ENCODE peak calls at places on chromosomes 13 and 19, in eight cellular contexts. L is foreskin keratinocyte; H is HCEC 1CT; Z is epithelial cell of proximal tubule; W is heart right ventricle; Y is CD4-positive, alpha-beta T cell; C is head of caudate nucleus; V is LoVo. T is an unnamed sample.

GRCh38 chr13:101360525-101360924 is 55.8 kb downstream of the NALCN start:
- DNase-seq in L (no peak), Z (no peak), W (no peak), V (no peak), C (no peak), Y (no peak), H (no peak), T (no peak)

GRCh38 chr13:52599037-52599852 is 43.0 kb upstream of the HNRNPA1L2 start:
- DNase-seq in Z (no peak), V (no peak), H (peak; percentile 36), Y (no peak), C (no peak), L (peak; percentile 55), W (no peak), T (peak; percentile 73)

GRCh38 chr13:99028890-99029289 is 51.0 kb upstream of the DOCK9 start:
- DNase-seq in Z (no peak), L (no peak), Y (no peak), W (no peak), C (no peak), V (no peak), H (peak; percentile 18), T (no peak)

GRCh38 chr13:90414691-90415596 is 932.5 kb upstream of the MIR17HG start:
- DNase-seq in C (no peak), Z (peak; percentile 30), L (peak; percentile 51), Y (no peak), W (no peak), H (peak; percentile 76), V (peak; percentile 2), T (peak; percentile 82)

GRCh38 chr19:6458695-6459355 is 767 bp downstream of the SLC25A23 start:
- DNase-seq in Z (no peak), W (no peak), H (no peak), V (peak; percentile 13), C (no peak), L (no peak), Y (no peak), T (no peak)

GRCh38 chr19:47447470-47448359 is 24.0 kb downstream of the SLC8A2 start:
- DNase-seq in V (no peak), W (peak; percentile 36), Y (no peak), L (peak; percentile 31), Z (no peak), C (no peak), H (no peak), T (no peak)

GRCh38 chr19:18029617-18030338 is 21.8 kb downstream of the ARRDC2 start:
- DNase-seq in V (peak; percentile 88), C (peak; percentile 66), Z (no peak), H (peak; percentile 10), L (no peak), W (no peak), Y (no peak), T (peak; percentile 88)

GRCh38 chr19:30788105-30788765 is 416.1 kb downstream of the ZNF536 start:
- DNase-seq in L (no peak), Y (no peak), W (no peak), H (no peak), C (no peak), V (no peak), Z (no peak), T (no peak)

GRCh38 chr19:47765522-47766358 is 12.8 kb upstream of the SELENOW start:
- DNase-seq in W (peak; percentile 80), Z (no peak), Y (peak; percentile 30), L (no peak), C (peak; percentile 74), V (peak; percentile 41), H (peak; percentile 38), T (peak; percentile 24)

GRCh38 chr19:39083599-39083982 is 577 bp upstream of the ACP7 start:
- DNase-seq in Z (no peak), C (no peak), L (no peak), W (no peak), V (no peak), H (no peak), Y (no peak), T (no peak)

GRCh38 chr19:55251296-55252081 is 7.3 kb downstream of the PPP6R1 start:
- DNase-seq in H (no peak), L (no peak), Y (no peak), Z (no peak), C (no peak), W (no peak), V (no peak), T (no peak)

GRCh38 chr13:113410472-113411201 is 42.7 kb downstream of the ADPRHL1 start:
- DNase-seq in V (peak; percentile 81), H (peak; percentile 72), W (no peak), C (no peak), L (no peak), Y (no peak), Z (peak; percentile 25), T (no peak)

GRCh38 chr13:113997845-113998751 is 24.2 kb upstream of the C13orf46 start:
- DNase-seq in Z (no peak), V (no peak), Y (no peak), H (no peak), C (no peak), L (no peak), W (peak; percentile 59), T (no peak)

GRCh38 chr13:37202264-37202663 is 96.8 kb upstream of the CSNK1A1L start:
- DNase-seq in Z (no peak), W (no peak), H (peak; percentile 60), Y (no peak), L (no peak), V (no peak), C (no peak), T (no peak)

GRCh38 chr19:46950526-46951235 is 69.0 kb upstream of the NPAS1 start:
- DNase-seq in C (no peak), Z (no peak), W (no peak), Y (no peak), V (peak; percentile 8), H (no peak), L (no peak), T (no peak)

GRCh38 chr19:11200015-11200574 is 2.8 kb upstream of the KANK2 start:
- DNase-seq in Z (no peak), C (no peak), W (no peak), L (no peak), H (no peak), V (no peak), Y (no peak), T (no peak)

GRCh38 chr19:55667958-55668357 is 7.1 kb upstream of the EPN1 start:
- DNase-seq in H (no peak), V (no peak), C (peak; percentile 59), W (no peak), Y (no peak), Z (no peak), L (no peak), T (no peak)

GRCh38 chr19:55284405-55285058 is 735 bp downstream of the BRSK1 start:
- DNase-seq in H (no peak), L (no peak), W (no peak), V (no peak), Y (no peak), C (no peak), Z (no peak), T (no peak)

GRCh38 chr13:105982219-105982618 is 553.2 kb downstream of the EFNB2 start:
- DNase-seq in H (no peak), W (no peak), Y (no peak), C (no peak), V (no peak), L (no peak), Z (no peak), T (no peak)

GRCh38 chr19:14400913-14401312 is 18.2 kb downstream of the DDX39A start:
- DNase-seq in H (no peak), L (no peak), C (no peak), Y (no peak), V (no peak), Z (no peak), W (no peak), T (no peak)

GRCh38 chr19:53942001-53942786 is 20.5 kb upstream of the CACNG8 start:
- DNase-seq in W (no peak), H (no peak), C (no peak), V (no peak), L (no peak), Z (no peak), Y (no peak), T (no peak)

GRCh38 chr19:15210323-15210774 is 9.6 kb upstream of the NOTCH3 start:
- DNase-seq in Y (no peak), V (peak; percentile 73), L (no peak), H (peak; percentile 74), C (no peak), W (peak; percentile 30), Z (no peak), T (no peak)

GRCh38 chr19:58573658-58574164 is 576 bp upstream of the MZF1 start:
- DNase-seq in C (no peak), W (no peak), L (no peak), Y (no peak), Z (no peak), V (no peak), H (no peak), T (no peak)

GRCh38 chr13:106535552-106536243 is at the start of gene EFNB2:
- DNase-seq in Y (peak; percentile 82), Z (no peak), W (peak; percentile 91), L (peak; percentile 87), V (peak; percentile 94), H (peak; percentile 76), C (peak; percentile 86), T (peak; percentile 83)

GRCh38 chr13:25214371-25215252 is 42.5 kb upstream of the AMER2 start:
- DNase-seq in H (peak; percentile 1), V (no peak), Y (no peak), L (peak; percentile 25), C (no peak), Z (peak; percentile 22), W (peak; percentile 16), T (no peak)

GRCh38 chr13:30907167-30907761 is 1.2 kb downstream of the MEDAG start:
- DNase-seq in V (no peak), Z (no peak), W (no peak), Y (no peak), C (no peak), H (no peak), L (no peak), T (no peak)

GRCh38 chr13:35724480-35724879 is 248.0 kb upstream of the MAB21L1 start:
- DNase-seq in Y (no peak), W (no peak), L (no peak), C (no peak), V (no peak), Z (no peak), H (no peak), T (no peak)

T was measured in NCI-H510A treated with DMSO at 0.1 percent for 48 hours.